ENCODE peak calls at places on chromosomes 3 and 15, in eight cellular contexts. N is right atrium auricular region, X is nucleus accumbens, W is ACHN, D is NCI-H510A treated with DMSO at 0.1 percent for 48 hours, O is psoas muscle, Z is A172, P is EH. U is an unnamed sample.

GRCh38 chr15:33022629-33023028 is 171.9 kb downstream of the FMN1 start:
- DNase-seq in N (no peak), X (no peak), W (no peak), D (peak; percentile 44), O (peak; percentile 90), Z (peak; percentile 20), P (peak; percentile 87), U (peak; percentile 64)

GRCh38 chr15:78979456-78980320 is 34.8 kb upstream of the CTSH start:
- DNase-seq in N (no peak), X (no peak), W (peak; percentile 69), D (peak; percentile 27), O (no peak), Z (peak; percentile 89), P (peak; percentile 83), U (peak; percentile 69)

GRCh38 chr15:72927451-72927850 is 124.8 kb upstream of the NEO1 start:
- DNase-seq in N (no peak), X (no peak), W (no peak), D (no peak), O (no peak), Z (no peak), P (no peak), U (no peak)

GRCh38 chr3:40780801-40781406 is 256.1 kb downstream of the ZNF621 start:
- DNase-seq in N (peak; percentile 66), X (peak; percentile 34), W (no peak), D (no peak), O (peak; percentile 70), Z (no peak), P (peak; percentile 62), U (no peak)

GRCh38 chr3:157093096-157093495 is 66.9 kb downstream of the CCNL1 start:
- DNase-seq in N (no peak), X (no peak), W (no peak), D (no peak), O (no peak), Z (no peak), P (no peak), U (no peak)

GRCh38 chr15:85407421-85408269 is 27.2 kb downstream of the AKAP13 start:
- DNase-seq in N (no peak), X (no peak), W (peak; percentile 74), D (peak; percentile 8), O (no peak), Z (peak; percentile 85), P (peak; percentile 92), U (peak; percentile 32)

GRCh38 chr3:55554621-55555020 is 67.5 kb upstream of the WNT5A start:
- DNase-seq in N (no peak), X (no peak), W (no peak), D (no peak), O (no peak), Z (no peak), P (no peak), U (no peak)

GRCh38 chr3:170222647-170223541 is 670 bp downstream of the PRKCI start:
- DNase-seq in N (no peak), X (peak; percentile 15), W (peak; percentile 28), D (peak; percentile 38), O (no peak), Z (peak; percentile 39), P (peak; percentile 36), U (peak; percentile 38)

GRCh38 chr15:76576526-76577279 is 240.1 kb downstream of the ISL2 start:
- DNase-seq in N (peak; percentile 82), X (no peak), W (peak; percentile 29), D (no peak), O (peak; percentile 55), Z (peak; percentile 42), P (peak; percentile 75), U (peak; percentile 69)

GRCh38 chr15:29539736-29540135 is 270.1 kb upstream of the NSMCE3 start:
- DNase-seq in N (no peak), X (no peak), W (no peak), D (no peak), O (no peak), Z (no peak), P (no peak), U (no peak)

GRCh38 chr3:67719333-67719732 is 64.9 kb upstream of the SUCLG2 start:
- DNase-seq in N (no peak), X (no peak), W (no peak), D (no peak), O (no peak), Z (peak; percentile 56), P (peak; percentile 78), U (no peak)

GRCh38 chr3:40313975-40314860 is 4.7 kb downstream of the EIF1B start:
- DNase-seq in N (no peak), X (no peak), W (no peak), D (no peak), O (no peak), Z (no peak), P (peak; percentile 20), U (peak; percentile 32)

GRCh38 chr15:85443593-85444328 is 63.4 kb downstream of the AKAP13 start:
- DNase-seq in N (no peak), X (no peak), W (peak; percentile 76), D (peak; percentile 73), O (no peak), Z (peak; percentile 4), P (peak; percentile 45), U (no peak)

GRCh38 chr3:126939347-126939735 is 43.6 kb upstream of the PLXNA1 start:
- DNase-seq in N (no peak), X (peak; percentile 11), W (no peak), D (no peak), O (no peak), Z (no peak), P (no peak), U (no peak)

GRCh38 chr15:46151786-46152185 is 517.0 kb downstream of the SQOR start:
- DNase-seq in N (no peak), X (no peak), W (no peak), D (no peak), O (no peak), Z (no peak), P (no peak), U (no peak)

GRCh38 chr3:114480442-114480841 is 186.6 kb downstream of the TIGIT start:
- DNase-seq in N (no peak), X (no peak), W (no peak), D (no peak), O (no peak), Z (no peak), P (no peak), U (no peak)

GRCh38 chr3:124730129-124730919 is at the start of gene UMPS:
- DNase-seq in N (peak; percentile 90), X (peak; percentile 88), W (peak; percentile 80), D (peak; percentile 64), O (peak; percentile 96), Z (peak; percentile 75), P (peak; percentile 82), U (peak; percentile 92)

GRCh38 chr15:62053439-62054085 is 6.7 kb downstream of the VPS13C start:
- DNase-seq in N (no peak), X (no peak), W (no peak), D (no peak), O (no peak), Z (no peak), P (no peak), U (no peak)

GRCh38 chr3:194075088-194075615 is 60.8 kb upstream of the HES1 start:
- DNase-seq in N (no peak), X (no peak), W (no peak), D (no peak), O (no peak), Z (no peak), P (no peak), U (no peak)

GRCh38 chr15:101052031-101052620 is 133.0 kb downstream of the LRRK1 start:
- DNase-seq in N (no peak), X (no peak), W (no peak), D (no peak), O (no peak), Z (no peak), P (no peak), U (no peak)

GRCh38 chr3:50587373-50587772 is 18.1 kb downstream of the HEMK1 start:
- DNase-seq in N (no peak), X (no peak), W (no peak), D (no peak), O (peak; percentile 77), Z (no peak), P (peak; percentile 27), U (no peak)

GRCh38 chr3:118505784-118506183 is 528.9 kb downstream of the IGSF11 start:
- DNase-seq in N (no peak), X (no peak), W (no peak), D (no peak), O (no peak), Z (peak; percentile 22), P (no peak), U (no peak)

GRCh38 chr15:81400640-81401236 is 26.7 kb upstream of the TMC3 start:
- DNase-seq in N (no peak), X (no peak), W (peak; percentile 37), D (peak; percentile 35), O (no peak), Z (peak; percentile 33), P (peak; percentile 52), U (no peak)

GRCh38 chr3:172751188-172751571 is 654 bp downstream of the ECT2 start:
- DNase-seq in N (no peak), X (no peak), W (peak; percentile 32), D (peak; percentile 17), O (no peak), Z (peak; percentile 38), P (peak; percentile 48), U (no peak)

GRCh38 chr3:49339593-49339946 is 283 bp downstream of the USP4 start:
- DNase-seq in N (no peak), X (no peak), W (peak; percentile 37), D (no peak), O (peak; percentile 59), Z (no peak), P (no peak), U (peak; percentile 47)

GRCh38 chr15:77853008-77853328 is 220.3 kb upstream of the LINGO1 start:
- DNase-seq in N (no peak), X (no peak), W (no peak), D (no peak), O (no peak), Z (no peak), P (no peak), U (no peak)

GRCh38 chr3:141623732-141624131 is 114.4 kb upstream of the RNF7 start:
- DNase-seq in N (no peak), X (no peak), W (no peak), D (no peak), O (no peak), Z (no peak), P (no peak), U (no peak)

GRCh38 chr3:49619649-49620048 is 54.5 kb upstream of the APEH start:
- DNase-seq in N (no peak), X (no peak), W (no peak), D (no peak), O (no peak), Z (peak; percentile 29), P (no peak), U (no peak)

GRCh38 chr15:40241305-40242215 is 2.7 kb downstream of the PAK6 start:
- DNase-seq in N (peak; percentile 30), X (no peak), W (no peak), D (no peak), O (no peak), Z (no peak), P (no peak), U (no peak)

GRCh38 chr3:51955175-51955892 is at the start of gene GPR62:
- DNase-seq in N (no peak), X (peak; percentile 86), W (no peak), D (no peak), O (peak; percentile 80), Z (no peak), P (no peak), U (no peak)

GRCh38 chr3:150312018-150312657 is 96.0 kb upstream of the TSC22D2 start:
- DNase-seq in N (no peak), X (no peak), W (no peak), D (peak; percentile 33), O (no peak), Z (no peak), P (no peak), U (peak; percentile 45)

GRCh38 chr15:66014022-66014421 is 144.7 kb downstream of the RAB11A start:
- DNase-seq in N (no peak), X (no peak), W (no peak), D (no peak), O (no peak), Z (no peak), P (no peak), U (no peak)

GRCh38 chr15:73630030-73630429 is 3.2 kb downstream of the NPTN start:
- DNase-seq in N (no peak), X (no peak), W (no peak), D (peak; percentile 29), O (no peak), Z (no peak), P (no peak), U (no peak)

GRCh38 chr15:74535388-74536084 is 5.5 kb upstream of the ARID3B start:
- DNase-seq in N (no peak), X (no peak), W (no peak), D (no peak), O (no peak), Z (no peak), P (no peak), U (no peak)

U was measured in lung.